ENCODE peak calls at places on chromosomes 11 and 22, in ten cellular contexts. Q is Panc1, S is upper lobe of left lung, V is endothelial cell of umbilical vein, U is sigmoid colon, G is osteoblast, R is cardiac muscle cell, B is stomach, K is astrocyte, P is HCT116. W is an unnamed sample. For H3K9me3 and H3K4me1, the result is how much of the 10 kb centered on the place peaks cover.

GRCh38 chr11:117519590-117519989 is 191.9 kb downstream of the CEP164 start:
- DNase-seq in G (no peak), P (no peak), K (no peak), V (no peak), U (no peak), B (no peak), S (no peak), Q (no peak), R (no peak), W (no peak)

GRCh38 chr11:102794382-102794781 is 3.6 kb downstream of the MMP1 start:
- DNase-seq in R (peak), Q (no peak), B (no peak), V (peak), G (peak), S (no peak), P (peak), U (no peak), K (no peak), W (no peak)

GRCh38 chr11:5705688-5706087 is 16.1 kb downstream of the TRIM22 start:
- DNase-seq in P (no peak), K (peak), Q (no peak), S (no peak), G (no peak), B (no peak), R (no peak), V (no peak), U (no peak), W (no peak)

GRCh38 chr22:46451741-46452140 is 85.7 kb downstream of the CELSR1 start:
- DNase-seq in G (no peak), K (no peak), U (no peak), P (no peak), B (no peak), V (no peak), S (no peak), R (no peak), Q (no peak), W (no peak)

GRCh38 chr22:23175817-23176644 is 4.3 kb upstream of the BCR start:
- DNase-seq in B (no peak), V (no peak), U (no peak), Q (no peak), P (no peak), G (peak), K (no peak), R (no peak), S (no peak), W (no peak)

GRCh38 chr11:111623527-111624030 is 21.3 kb downstream of the SIK2 start:
- DNase-seq in V (no peak), U (no peak), B (peak), R (no peak), S (no peak), P (no peak), G (no peak), K (no peak), Q (no peak), W (no peak)

GRCh38 chr11:66317322-66317765 is 500 bp upstream of the CD248 start:
- DNase-seq in K (no peak), Q (no peak), G (peak), S (peak), P (no peak), V (peak), R (peak), B (no peak), U (peak), W (peak)

GRCh38 chr11:11406652-11407051 is 53.6 kb upstream of the CSNK2A3 start:
- DNase-seq in G (no peak), V (no peak), Q (no peak), B (no peak), U (no peak), K (no peak), P (no peak), S (no peak), R (no peak), W (no peak)

GRCh38 chr11:78325274-78325781 is 92.3 kb downstream of the GAB2 start:
- DNase-seq in R (no peak), U (no peak), Q (no peak), G (no peak), B (no peak), S (no peak), K (no peak), P (no peak), V (no peak), W (no peak)

GRCh38 chr11:45859661-45860140 is 12.4 kb downstream of the CRY2 start:
- DNase-seq in S (peak), R (peak), P (no peak), Q (no peak), V (peak), G (peak), B (peak), U (peak), K (peak), W (no peak)

GRCh38 chr11:15815246-15816209 is 540.8 kb downstream of the SOX6 start:
- DNase-seq in Q (no peak), K (peak), G (no peak), P (no peak), B (no peak), U (no peak), R (no peak), V (no peak), S (no peak), W (no peak)

GRCh38 chr22:19109198-19110063 is 12.8 kb downstream of the DGCR2 start:
- DNase-seq in B (peak), K (peak), R (no peak), Q (no peak), P (no peak), U (no peak), S (no peak), V (peak), G (no peak), W (peak)

GRCh38 chr22:37169947-37170688 is 17.9 kb downstream of the C1QTNF6 start:
- DNase-seq in Q (no peak), U (peak), R (no peak), K (no peak), V (no peak), B (no peak), P (no peak), G (no peak), S (no peak), W (no peak)

GRCh38 chr22:23547818-23548500 is 32.1 kb downstream of the IGLL1 start:
- DNase-seq in S (no peak), U (peak), R (no peak), B (no peak), P (no peak), G (no peak), Q (no peak), V (no peak), K (no peak), W (no peak)

GRCh38 chr11:129590030-129590752 is 214.5 kb downstream of the BARX2 start:
- DNase-seq in S (no peak), K (no peak), P (no peak), B (no peak), Q (no peak), V (no peak), G (no peak), U (no peak), R (no peak), W (no peak)

GRCh38 chr11:34972892-34973291 is 56.5 kb downstream of the PDHX start:
- DNase-seq in P (no peak), V (no peak), K (peak), B (no peak), S (no peak), U (no peak), Q (no peak), R (no peak), G (no peak), W (no peak)

GRCh38 chr22:26448941-26449340 is 19.9 kb downstream of the ASPHD2 start:
- DNase-seq in V (no peak), G (no peak), P (no peak), Q (no peak), U (no peak), K (no peak), B (no peak), S (no peak), R (peak), W (no peak)

GRCh38 chr22:27747396-27748256 is 53.9 kb downstream of the MN1 start:
- DNase-seq in G (no peak), K (no peak), P (no peak), B (no peak), Q (no peak), V (no peak), U (peak), R (no peak), S (no peak), W (no peak)

GRCh38 chr11:117096140-117096972 is 1.9 kb downstream of the SIK3 start:
- DNase-seq in P (no peak), V (no peak), S (no peak), U (no peak), R (peak), Q (no peak), K (no peak), G (peak), B (no peak), W (peak)

GRCh38 chr11:128694618-128695481 is 978 bp downstream of the FLI1 start:
- DNase-seq in K (no peak), R (peak), V (no peak), Q (no peak), G (peak), B (no peak), S (peak), U (peak), P (no peak), W (peak)

GRCh38 chr11:35623708-35624168 is 5.5 kb downstream of the FJX1 start:
- DNase-seq in V (peak), R (peak), S (no peak), B (no peak), G (peak), K (peak), U (no peak), P (no peak), Q (no peak), W (no peak)

GRCh38 chr11:32438346-32438882 is 3.1 kb upstream of the WT1 start:
- DNase-seq in S (no peak), G (no peak), R (no peak), B (no peak), U (no peak), Q (no peak), P (no peak), K (no peak), V (no peak), W (no peak)

GRCh38 chr11:64744544-64745218 is 739 bp upstream of the RASGRP2 start:
- DNase-seq in G (peak), U (no peak), B (no peak), S (peak), P (no peak), K (no peak), R (peak), V (no peak), Q (no peak), W (no peak)

GRCh38 chr11:102479733-102480132 is 27.2 kb upstream of the TMEM123 start:
- DNase-seq in K (no peak), Q (no peak), P (no peak), U (no peak), G (no peak), S (no peak), B (no peak), R (no peak), V (no peak), W (no peak)

GRCh38 chr22:47806894-47807293 is 1044.4 kb downstream of the TBC1D22A start:
- DNase-seq in S (no peak), Q (no peak), K (no peak), V (no peak), R (no peak), B (no peak), U (no peak), G (peak), P (no peak), W (no peak)

GRCh38 chr22:47802446-47802845 is 1040.0 kb downstream of the TBC1D22A start:
- DNase-seq in Q (no peak), S (no peak), B (no peak), P (no peak), R (no peak), G (no peak), K (no peak), U (no peak), V (no peak), W (peak)

GRCh38 chr22:47801541-47802245 is 1039.2 kb downstream of the TBC1D22A start:
- DNase-seq in P (no peak), S (no peak), R (no peak), K (no peak), Q (no peak), V (no peak), G (no peak), B (no peak), U (no peak), W (no peak)

GRCh38 chr22:47805394-47805935 is 1043.0 kb downstream of the TBC1D22A start:
- DNase-seq in R (no peak), V (no peak), P (no peak), K (no peak), S (no peak), Q (no peak), B (no peak), U (no peak), G (no peak), W (no peak)

GRCh38 chr22:47804281-47804680 is 1041.8 kb downstream of the TBC1D22A start:
- DNase-seq in B (no peak), S (no peak), K (no peak), Q (no peak), U (no peak), P (no peak), V (no peak), R (no peak), G (no peak), W (no peak)
- H3K9me3 ChIP-seq in B (under half), S (under half), K (under half), Q (under half), U (under half), P (under half), V (under half), R (under half), G (under half), W (under half)

GRCh38 chr22:20951932-20952380 is 15.1 kb upstream of the AIFM3 start:
- DNase-seq in V (no peak), S (no peak), B (no peak), R (no peak), K (no peak), U (no peak), Q (no peak), P (no peak), G (no peak), W (no peak)
- H3K4me1 ChIP-seq in V (under half), S (under half), B (under half), R (under half), K (under half), U (under half), Q (under half), P (under half), G (under half), W (under half)

GRCh38 chr11:114317738-114318137 is 21.5 kb downstream of the NNMT start:
- DNase-seq in V (peak), R (peak), G (peak), B (no peak), P (peak), U (no peak), Q (no peak), K (no peak), S (no peak), W (no peak)
- TF ChIP-seq CTCF in V (peak), R (peak), G (peak), B (no peak), P (peak), U (no peak), Q (peak), K (peak), S (no peak), W (no peak)

DNA sequence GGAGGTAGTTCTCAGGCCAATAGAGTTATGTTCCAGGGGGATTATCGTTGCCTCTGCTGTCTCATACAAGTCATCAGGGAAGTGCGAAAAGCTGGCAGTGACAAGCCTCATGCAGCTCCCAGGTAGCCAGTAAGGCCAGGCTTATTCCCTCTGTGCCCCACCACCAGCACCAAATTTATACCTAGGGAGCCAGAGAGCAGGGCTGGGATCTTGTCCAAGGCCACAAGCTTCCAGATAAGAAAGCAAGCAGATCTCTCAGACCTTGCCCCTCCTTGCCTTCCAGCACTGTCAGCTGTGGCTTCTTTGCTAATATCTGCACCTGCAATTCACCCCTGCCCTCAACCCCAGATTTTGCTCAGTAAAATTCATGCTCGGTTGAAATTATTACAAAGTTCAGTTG is 206.3 kb upstream of the FAT3 start:
- DNase-seq in V (no peak), B (no peak), K (no peak), P (no peak), G (no peak), S (no peak), R (no peak), Q (no peak), U (no peak), W (no peak)
- H3K9me3 ChIP-seq in V (under half), B (under half), K (under half), P (under half), G (under half), S (under half), R (under half), Q (under half), U (under half), W (under half)

W was measured in CD8-positive, alpha-beta T cell.